ENCODE peak calls at places on chromosomes 3 and 15, in five cellular contexts. C is H1, I is HEK293T, J is HepG2, P is NT2/D1. R is an unnamed sample.

GRCh38 chr15:98906712-98907083 is 100.9 kb downstream of the PGPEP1L start:
- DNase-seq in C (no peak), I (no peak), J (no peak), P (no peak), R (no peak)

GRCh38 chr15:48963524-48964113 is at the start of gene SHC4:
- DNase-seq in C (no peak), I (peak; percentile 58), J (peak; percentile 24), P (peak; percentile 46), R (no peak)

GRCh38 chr15:64774556-64775523 is 549 bp downstream of the RBPMS2 start:
- DNase-seq in C (no peak), I (peak; percentile 14), J (no peak), P (no peak), R (no peak)

GRCh38 chr15:70083946-70084345 is 13.8 kb downstream of the TLE3 start:
- DNase-seq in C (no peak), I (no peak), J (no peak), P (no peak), R (peak; percentile 49)

GRCh38 chr15:67068724-67069400 is 3.5 kb downstream of the SMAD3 start:
- DNase-seq in C (no peak), I (no peak), J (no peak), P (no peak), R (no peak)

GRCh38 chr15:39672666-39673065 is 91.8 kb downstream of the THBS1 start:
- DNase-seq in C (no peak), I (no peak), J (no peak), P (no peak), R (no peak)

GRCh38 chr3:132268956-132269355 is 48.3 kb upstream of the ACP3 start:
- DNase-seq in C (no peak), I (peak; percentile 23), J (no peak), P (peak; percentile 68), R (no peak)

GRCh38 chr3:66021731-66022131 is 17.0 kb downstream of the MAGI1 start:
- DNase-seq in C (no peak), I (no peak), J (no peak), P (no peak), R (no peak)

GRCh38 chr3:123618768-123619484 is 34.1 kb upstream of the HACD2 start:
- DNase-seq in C (no peak), I (no peak), J (no peak), P (no peak), R (no peak)

GRCh38 chr15:68599560-68600071 is 20.8 kb downstream of the CORO2B start:
- DNase-seq in C (no peak), I (no peak), J (no peak), P (peak; percentile 88), R (no peak)

DNA sequence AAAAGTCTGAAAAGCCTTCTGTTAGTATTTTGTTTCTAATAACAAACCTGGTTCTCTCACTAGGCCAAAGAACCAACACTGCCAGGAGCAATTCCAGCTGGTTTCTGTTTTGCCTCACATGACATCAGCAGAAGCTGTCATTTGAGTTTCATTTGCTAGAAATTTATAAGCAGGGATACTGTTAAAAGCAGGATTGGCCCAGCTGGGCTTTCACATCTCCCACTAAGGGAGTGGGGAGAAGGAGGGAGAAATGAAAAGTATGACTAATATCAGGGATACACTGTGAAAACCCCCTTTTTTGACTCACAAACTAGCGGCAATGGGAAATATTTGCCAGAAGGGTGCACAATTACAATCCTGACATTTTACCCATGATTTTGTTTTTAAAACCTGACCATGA is 5.3 kb downstream of the CCDC80 start:
- DNase-seq in C (no peak), I (no peak), J (no peak), P (no peak), R (no peak)
- TF ChIP-seq SUZ12 in C (no peak), I (no peak), J (no peak), P (no peak), R (no peak)

DNA sequence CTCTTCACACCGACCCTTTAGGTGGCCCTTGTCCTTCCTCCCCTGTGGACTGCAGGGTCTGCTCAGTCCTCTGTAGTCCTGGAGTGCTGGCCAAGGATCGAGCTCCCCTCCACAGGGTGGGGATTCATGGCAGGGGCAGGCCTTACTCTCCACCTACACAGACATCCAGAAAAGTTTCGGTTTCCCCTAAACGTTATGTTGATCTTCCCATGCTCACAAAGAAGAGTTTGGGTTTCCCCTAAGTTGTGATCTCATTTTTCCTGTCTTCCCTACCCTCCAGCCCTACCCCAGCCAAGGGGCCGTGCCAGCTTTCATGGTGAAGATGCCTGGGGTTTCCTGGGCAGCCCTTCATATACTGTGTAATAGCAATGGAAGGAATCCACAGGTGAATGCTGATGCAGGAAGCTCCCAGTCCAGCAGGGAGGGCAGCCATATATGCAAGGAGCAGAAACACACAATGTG is 10.3 kb downstream of the STOML1 start:
- DNase-seq in C (no peak), I (no peak), J (no peak), P (no peak), R (no peak)
- TF ChIP-seq SUZ12 in C (no peak), I (no peak), J (no peak), P (no peak), R (no peak)

GRCh38 chr15:80789296-80789695 is 10.1 kb downstream of the CEMIP start:
- DNase-seq in C (no peak), I (no peak), J (no peak), P (no peak), R (no peak)
- TF ChIP-seq SUZ12 in C (no peak), I (no peak), J (no peak), P (no peak), R (no peak)

DNA sequence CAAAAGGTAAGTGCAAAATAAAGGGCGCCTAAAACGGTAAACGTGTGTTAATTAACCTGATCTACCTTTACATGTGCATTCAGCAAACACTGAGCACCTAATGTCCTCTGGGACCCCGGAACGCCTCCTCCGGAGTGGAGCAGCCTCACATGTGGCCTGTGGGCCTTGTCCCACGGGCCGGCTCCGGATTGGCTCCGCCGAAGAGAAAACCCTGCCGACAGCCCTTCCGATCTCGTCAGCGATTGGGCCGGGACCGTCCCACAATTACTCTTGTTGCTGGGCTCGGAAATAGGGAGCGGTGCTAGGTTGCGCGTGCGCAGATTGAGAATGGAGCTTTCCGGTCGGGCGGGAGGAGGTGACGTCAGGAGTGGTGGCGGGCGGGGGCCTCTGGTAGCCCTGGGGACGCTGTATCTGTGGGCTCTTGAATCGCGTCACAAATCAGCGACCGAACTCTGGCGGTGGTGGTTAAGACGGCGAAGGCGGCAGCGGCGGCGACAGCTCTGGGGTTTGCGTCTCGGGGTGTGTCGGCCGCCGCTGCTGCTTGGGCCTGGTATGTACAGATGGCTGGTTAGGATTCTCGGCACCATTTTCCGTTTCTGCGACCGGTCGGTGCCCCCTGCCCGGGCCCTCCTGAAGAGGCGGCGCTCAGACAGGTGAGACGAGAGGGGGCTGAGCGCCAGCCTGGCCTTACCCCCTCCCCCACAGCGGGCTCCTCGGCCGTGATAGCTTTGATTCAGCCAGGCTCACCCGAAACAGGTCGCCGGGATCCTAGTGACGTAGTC is at the start of gene SENP2:
- DNase-seq in C (peak; percentile 97), I (peak; percentile 89), J (peak; percentile 98), P (peak; percentile 98), R (peak; percentile 97)
- TF ChIP-seq SUZ12 in C (no peak), I (no peak), J (no peak), P (no peak), R (no peak)

DNA sequence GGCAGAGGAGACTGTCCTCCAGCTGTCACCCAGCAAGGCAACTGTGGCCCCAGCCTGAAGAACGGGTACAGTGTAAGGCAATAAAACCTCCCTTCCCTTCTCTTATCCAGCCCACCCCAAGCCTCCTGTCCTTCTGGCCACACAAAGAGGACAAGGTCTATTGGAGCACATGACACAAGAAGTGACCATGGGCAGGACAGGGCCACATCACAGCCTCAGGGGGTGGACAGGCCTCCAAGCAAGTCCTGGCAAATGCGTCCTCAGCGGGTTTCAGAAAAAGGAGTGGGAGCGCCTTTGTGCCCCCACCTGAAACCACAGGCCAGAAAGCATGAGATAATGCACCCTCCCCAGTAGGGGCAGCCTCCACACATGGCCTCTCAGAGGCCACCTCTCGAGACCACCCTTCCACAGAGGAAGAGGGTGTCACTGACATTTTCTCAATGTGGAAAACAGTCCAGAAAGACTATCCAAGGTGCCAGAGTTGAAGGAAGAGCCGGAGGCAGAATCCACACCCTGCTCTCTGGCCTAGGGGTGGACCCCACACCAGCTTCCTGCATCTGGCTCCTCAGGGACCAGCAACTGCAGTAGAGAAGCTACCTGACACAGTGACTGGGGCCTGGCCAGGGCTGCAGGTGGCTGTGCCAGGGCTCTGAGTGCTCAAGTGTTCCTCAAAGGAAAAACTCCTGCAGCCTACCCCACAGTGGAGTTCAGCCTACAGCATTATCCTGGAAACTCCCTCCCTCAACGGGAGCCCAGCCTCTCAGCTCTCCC is 43.9 kb downstream of the CCDC12 start:
- DNase-seq in C (no peak), I (no peak), J (no peak), P (no peak), R (no peak)
- TF ChIP-seq SUZ12 in C (no peak), I (no peak), J (no peak), P (no peak), R (no peak)

R was measured in GM12878.